ENCODE peak calls at places on chromosomes 16 and 17, in eight cellular contexts. Y is astrocyte; M is keratinocyte; U is OCI-LY7; H is A549; F is tibial artery; E is CD4-positive, CD25-positive, alpha-beta regulatory T cell; C is psoas muscle. T is an unnamed sample.
A peak's percentile ranks its signal among the peaks of the same experiment; 100 is the strongest.

GRCh38 chr17:73657473-73658116 is 13.3 kb upstream of the SDK2 start:
- DNase-seq in Y (no peak), M (no peak), U (peak; percentile 54), H (peak; percentile 72), F (no peak), E (peak; percentile 11), C (no peak), T (no peak)

GRCh38 chr16:4675864-4676786 is 17.2 kb upstream of the NUDT16L1 start:
- DNase-seq in Y (no peak), M (no peak), U (no peak), H (no peak), F (no peak), E (peak; percentile 83), C (no peak), T (no peak)

GRCh38 chr17:45225051-45225700 is 3.5 kb downstream of the FMNL1 start:
- DNase-seq in Y (no peak), M (no peak), U (peak; percentile 27), H (peak; percentile 20), F (peak; percentile 66), E (peak; percentile 59), C (peak; percentile 48), T (peak; percentile 33)

GRCh38 chr17:78997231-78997741 is 12.3 kb downstream of the CANT1 start:
- DNase-seq in Y (no peak), M (no peak), U (no peak), H (no peak), F (peak; percentile 61), E (no peak), C (no peak), T (no peak)

GRCh38 chr16:31529398-31530312 is 2.0 kb downstream of the AHSP start:
- DNase-seq in Y (no peak), M (no peak), U (no peak), H (no peak), F (no peak), E (no peak), C (no peak), T (no peak)

GRCh38 chr16:24761526-24761925 is 32.1 kb downstream of the TNRC6A start:
- DNase-seq in Y (no peak), M (no peak), U (no peak), H (no peak), F (no peak), E (no peak), C (no peak), T (no peak)

GRCh38 chr16:49342336-49343265 is 31.0 kb upstream of the C16orf78 start:
- DNase-seq in Y (no peak), M (no peak), U (no peak), H (no peak), F (no peak), E (no peak), C (no peak), T (no peak)

GRCh38 chr17:9054611-9055010 is 33.3 kb downstream of the NTN1 start:
- DNase-seq in Y (no peak), M (no peak), U (no peak), H (no peak), F (no peak), E (no peak), C (no peak), T (no peak)

GRCh38 chr16:88855736-88856121 is 1.0 kb downstream of the GALNS start:
- DNase-seq in Y (no peak), M (no peak), U (no peak), H (no peak), F (no peak), E (no peak), C (no peak), T (no peak)

GRCh38 chr16:75011634-75012307 is 12.9 kb downstream of the ZNRF1 start:
- DNase-seq in Y (peak; percentile 94), M (peak; percentile 41), U (no peak), H (peak; percentile 59), F (no peak), E (peak; percentile 26), C (no peak), T (no peak)

GRCh38 chr16:27704252-27704651 is 154.3 kb downstream of the KATNIP start:
- DNase-seq in Y (no peak), M (no peak), U (no peak), H (no peak), F (no peak), E (no peak), C (no peak), T (no peak)

GRCh38 chr16:85126731-85127662 is 14.7 kb upstream of the CIBAR2 start:
- DNase-seq in Y (peak; percentile 94), M (no peak), U (no peak), H (no peak), F (peak; percentile 69), E (no peak), C (peak; percentile 91), T (no peak)

GRCh38 chr16:57036315-57036714 is 47.0 kb downstream of the NLRC5 start:
- DNase-seq in Y (no peak), M (no peak), U (no peak), H (no peak), F (no peak), E (no peak), C (no peak), T (no peak)

GRCh38 chr17:16319969-16320368 is 33.3 kb downstream of the CENPV start:
- DNase-seq in Y (no peak), M (no peak), U (no peak), H (no peak), F (no peak), E (no peak), C (no peak), T (no peak)

GRCh38 chr17:59154335-59154720 is 658 bp downstream of the SKA2 start:
- DNase-seq in Y (peak; percentile 40), M (no peak), U (peak; percentile 61), H (peak; percentile 62), F (no peak), E (peak; percentile 62), C (peak; percentile 58), T (peak; percentile 49)

GRCh38 chr16:52770828-52771227 is 223.9 kb upstream of the TOX3 start:
- DNase-seq in Y (no peak), M (no peak), U (no peak), H (no peak), F (no peak), E (no peak), C (no peak), T (no peak)

GRCh38 chr16:9682320-9682719 is 499.9 kb downstream of the GRIN2A start:
- DNase-seq in Y (no peak), M (no peak), U (no peak), H (no peak), F (no peak), E (no peak), C (no peak), T (no peak)

GRCh38 chr17:57911021-57911420 is 44.2 kb downstream of the CUEDC1 start:
- DNase-seq in Y (no peak), M (no peak), U (no peak), H (no peak), F (no peak), E (no peak), C (peak; percentile 27), T (no peak)

GRCh38 chr17:327296-327695 is 25.3 kb downstream of the RPH3AL start:
- DNase-seq in Y (no peak), M (no peak), U (no peak), H (no peak), F (no peak), E (no peak), C (peak; percentile 37), T (no peak)

GRCh38 chr17:327971-328370 is 24.6 kb downstream of the RPH3AL start:
- DNase-seq in Y (no peak), M (no peak), U (no peak), H (no peak), F (no peak), E (no peak), C (peak; percentile 20), T (no peak)

GRCh38 chr17:332023-332422 is 20.6 kb downstream of the RPH3AL start:
- DNase-seq in Y (no peak), M (no peak), U (no peak), H (no peak), F (peak; percentile 48), E (no peak), C (peak; percentile 60), T (no peak)

GRCh38 chr17:330993-331701 is 21.5 kb downstream of the RPH3AL start:
- DNase-seq in Y (no peak), M (no peak), U (no peak), H (no peak), F (peak; percentile 72), E (peak; percentile 66), C (peak; percentile 79), T (no peak)

DNA sequence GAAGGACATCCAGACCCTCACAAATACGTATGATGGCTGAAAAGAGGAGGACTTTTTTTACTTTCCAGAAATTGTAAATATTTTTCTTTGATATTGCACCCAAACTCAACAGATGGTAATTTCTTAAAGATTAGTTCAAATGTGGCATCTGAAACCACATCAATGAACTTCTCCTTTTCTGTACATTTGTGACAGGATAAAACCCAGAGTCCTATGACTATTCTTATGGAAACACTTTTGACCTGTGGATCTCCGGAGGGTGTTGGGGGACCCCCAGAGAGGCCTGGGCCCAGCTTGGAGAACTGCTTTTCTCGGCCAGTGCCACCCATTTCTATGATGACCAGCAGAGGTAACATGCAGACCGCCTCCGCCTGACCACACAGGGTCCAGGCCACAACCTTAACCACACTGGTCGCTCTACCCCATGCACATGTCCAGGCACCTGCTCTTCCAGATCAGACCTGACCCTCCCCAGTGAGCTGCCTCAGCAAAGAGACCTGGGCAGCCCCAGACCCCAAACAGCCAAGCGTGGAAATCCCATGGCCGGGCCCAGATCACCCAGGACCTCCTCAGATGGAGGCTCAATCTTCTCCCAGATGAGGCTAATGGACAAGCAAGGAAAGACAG is 22.7 kb downstream of the RPH3AL start:
- DNase-seq in Y (no peak), M (no peak), U (no peak), H (no peak), F (no peak), E (no peak), C (peak; percentile 45), T (no peak)
- H3K4me1 ChIP-seq in Y (no peaks in the 10 kb centered on the region), M (peaks cover 22% of the 10 kb centered on the region), U (no peaks in the 10 kb centered on the region), H (no peaks in the 10 kb centered on the region), F (no peaks in the 10 kb centered on the region), E (peaks cover 15% of the 10 kb centered on the region), C (peaks cover 9% of the 10 kb centered on the region), T (no peaks in the 10 kb centered on the region)

DNA sequence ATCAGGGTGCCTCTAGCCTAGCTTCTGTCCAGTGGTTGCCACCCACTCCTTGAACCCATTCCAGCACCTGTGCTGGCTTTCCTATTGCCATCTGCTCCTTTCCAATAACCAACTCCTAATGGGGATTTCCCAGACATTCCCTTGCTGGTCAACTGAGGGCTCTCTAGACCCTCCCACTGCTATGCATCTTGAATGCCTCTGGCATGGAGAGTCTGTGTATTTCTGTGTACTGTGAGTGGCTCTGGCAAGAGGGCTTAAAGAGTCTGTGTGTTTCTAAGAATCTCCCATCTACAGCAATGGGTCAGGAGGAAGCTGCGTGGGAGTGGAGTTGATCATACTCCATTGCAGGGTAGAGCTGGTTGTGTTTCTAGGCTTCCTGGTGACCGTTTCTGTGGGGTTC is 11.0 kb upstream of the EPN3 start:
- DNase-seq in Y (no peak), M (no peak), U (no peak), H (no peak), F (no peak), E (no peak), C (no peak), T (no peak)
- H3K4me1 ChIP-seq in Y (no peaks in the 10 kb centered on the region), M (peaks cover 72% of the 10 kb centered on the region), U (no peaks in the 10 kb centered on the region), H (no peaks in the 10 kb centered on the region), F (no peaks in the 10 kb centered on the region), E (no peaks in the 10 kb centered on the region), C (no peaks in the 10 kb centered on the region), T (no peaks in the 10 kb centered on the region)

GRCh38 chr16:11138769-11139623 is 117.0 kb downstream of the SOCS1 start:
- DNase-seq in Y (no peak), M (no peak), U (no peak), H (no peak), F (peak; percentile 62), E (no peak), C (no peak), T (no peak)
- H3K4me1 ChIP-seq in Y (peaks cover 38% of the 10 kb centered on the region), M (peaks cover 24% of the 10 kb centered on the region), U (peaks cover 5% of the 10 kb centered on the region), H (no peaks in the 10 kb centered on the region), F (no peaks in the 10 kb centered on the region), E (peaks cover 16% of the 10 kb centered on the region), C (peaks cover 42% of the 10 kb centered on the region), T (no peaks in the 10 kb centered on the region)

GRCh38 chr17:35543856-35544255 is 6.4 kb upstream of the SLFN12L start:
- DNase-seq in Y (no peak), M (no peak), U (no peak), H (no peak), F (no peak), E (no peak), C (no peak), T (no peak)
- H3K4me1 ChIP-seq in Y (no peaks in the 10 kb centered on the region), M (no peaks in the 10 kb centered on the region), U (peaks cover 19% of the 10 kb centered on the region), H (no peaks in the 10 kb centered on the region), F (no peaks in the 10 kb centered on the region), E (peaks cover 33% of the 10 kb centered on the region), C (no peaks in the 10 kb centered on the region), T (peaks cover 10% of the 10 kb centered on the region)

T was measured in MM.1S.